ENCODE peak calls at places on chromosomes 13 and 19, in seven cellular contexts. M is sigmoid colon, C is mesothelial cell of epicardium, R is AG09319, P is heart right ventricle, H is esophagus squamous epithelium, L is hepatocyte. T is an unnamed sample.

GRCh38 chr19:45976180-45976579 is 2.5 kb upstream of the NOVA2 start:
- DNase-seq in M (no peak), H (no peak), R (no peak), P (no peak), L (no peak), C (no peak), T (no peak)

GRCh38 chr13:95643471-95643813 is 1.1 kb downstream of the DZIP1 start:
- DNase-seq in L (peak; percentile 16), R (no peak), M (no peak), P (no peak), C (no peak), H (no peak), T (no peak)

GRCh38 chr13:75480691-75481175 is 1.2 kb downstream of the TBC1D4 start:
- DNase-seq in M (peak; percentile 67), R (no peak), C (peak; percentile 33), L (peak; percentile 60), H (no peak), P (peak; percentile 59), T (peak; percentile 36)

GRCh38 chr19:33442706-33443105 is 69.2 kb downstream of the CEBPG start:
- DNase-seq in L (no peak), H (no peak), C (no peak), M (peak; percentile 54), P (no peak), R (no peak), T (no peak)

GRCh38 chr19:43620061-43621001 is 902 bp upstream of the ZNF428 start:
- DNase-seq in R (no peak), P (peak; percentile 87), C (no peak), M (no peak), L (no peak), H (no peak), T (no peak)

GRCh38 chr13:30363725-30364124 is 56.4 kb upstream of the KATNAL1 start:
- DNase-seq in M (no peak), R (no peak), L (no peak), C (no peak), P (no peak), H (no peak), T (no peak)

GRCh38 chr19:610801-611505 is 21.3 kb downstream of the HCN2 start:
- DNase-seq in R (no peak), P (peak; percentile 76), M (no peak), H (no peak), L (no peak), C (no peak), T (no peak)

GRCh38 chr13:79403113-79403512 is 2.9 kb downstream of the RBM26 start:
- DNase-seq in H (no peak), L (no peak), P (no peak), R (no peak), M (no peak), C (no peak), T (no peak)

GRCh38 chr19:679418-680286 is 3.5 kb downstream of the FSTL3 start:
- DNase-seq in R (peak; percentile 35), H (no peak), M (peak; percentile 93), P (peak; percentile 77), L (peak; percentile 93), C (peak; percentile 39), T (peak; percentile 45)

GRCh38 chr19:46107371-46107770 is 17.1 kb downstream of the IGFL3 start:
- DNase-seq in R (no peak), M (no peak), C (no peak), H (no peak), P (no peak), L (no peak), T (no peak)

GRCh38 chr13:104532131-104532530 is 1465.9 kb upstream of the SLC10A2 start:
- DNase-seq in L (no peak), P (no peak), H (no peak), C (no peak), R (no peak), M (no peak), T (no peak)

GRCh38 chr13:45301263-45301662 is 39.7 kb downstream of the TPT1 start:
- DNase-seq in P (no peak), R (no peak), L (no peak), H (no peak), M (no peak), C (no peak), T (no peak)

GRCh38 chr19:49976496-49976895 is 15.5 kb upstream of the SIGLEC11 start:
- DNase-seq in R (no peak), M (no peak), C (no peak), L (no peak), P (no peak), H (no peak), T (no peak)

GRCh38 chr13:99087954-99088491 is 110.2 kb upstream of the DOCK9 start:
- DNase-seq in H (no peak), P (no peak), M (no peak), L (peak; percentile 40), C (no peak), R (no peak), T (no peak)

GRCh38 chr13:35469781-35470380 is 6.6 kb downstream of the MAB21L1 start:
- DNase-seq in P (no peak), R (no peak), M (no peak), L (no peak), H (no peak), C (no peak), T (no peak)

DNA sequence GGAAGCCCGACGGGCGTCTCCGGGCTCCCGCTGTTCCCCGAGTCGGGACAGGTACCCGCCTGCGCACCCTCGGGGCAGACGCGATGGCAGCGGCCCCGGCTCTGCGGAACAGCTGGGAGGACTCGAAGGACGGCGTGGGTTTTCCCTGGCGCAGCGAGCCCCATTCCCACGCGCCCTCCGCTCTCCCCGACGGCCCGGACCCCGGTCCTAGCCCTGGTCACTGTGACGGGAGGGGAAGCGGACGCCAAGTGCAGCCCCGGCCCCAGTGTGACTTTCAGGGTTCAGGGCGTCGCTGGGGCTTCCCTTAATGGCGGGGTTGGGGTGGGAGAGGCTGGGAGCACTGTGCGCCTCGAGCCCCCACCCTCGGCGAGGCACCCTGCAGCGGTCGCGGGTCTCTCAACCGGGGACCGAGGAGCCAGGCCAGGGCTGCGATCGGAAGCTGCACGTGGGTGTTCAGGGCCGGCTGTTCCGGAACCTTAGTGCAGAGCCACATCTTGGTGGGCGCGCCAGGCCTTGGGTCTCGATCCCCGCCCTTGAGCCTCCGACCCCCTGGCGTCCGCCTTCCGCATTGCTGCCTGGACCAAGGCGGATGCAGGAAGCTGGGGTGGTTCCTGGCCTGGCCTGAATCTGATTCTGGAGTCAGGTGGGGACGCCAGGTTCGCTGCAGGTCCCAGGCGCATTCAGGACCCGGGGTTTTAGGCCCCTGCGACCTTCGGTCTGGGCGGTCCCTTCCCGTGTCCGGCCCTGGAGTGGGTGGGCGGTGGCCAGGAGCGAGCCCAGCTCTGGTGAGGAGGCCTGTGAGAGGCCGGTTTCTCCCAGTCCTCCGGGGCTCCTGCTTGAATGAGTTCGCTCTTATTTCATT is 3.5 kb downstream of the LGALS7B start:
- DNase-seq in H (no peak), R (no peak), M (peak; percentile 73), C (no peak), L (no peak), P (peak; percentile 67), T (peak; percentile 83)
- TF ChIP-seq CTCF in H (peak; percentile 51), R (peak; percentile 19), M (no peak), C (no peak), L (no peak), P (peak; percentile 44), T (peak; percentile 78)

GRCh38 chr19:29603308-29603707 is 2.8 kb upstream of the POP4 start:
- DNase-seq in L (no peak), H (no peak), P (no peak), C (no peak), M (peak; percentile 25), R (no peak), T (no peak)

GRCh38 chr19:29609636-29610035 is 3.6 kb downstream of the POP4 start:
- DNase-seq in C (no peak), H (no peak), L (no peak), R (no peak), M (peak; percentile 51), P (no peak), T (no peak)

GRCh38 chr19:29610213-29610573 is 4.1 kb downstream of the POP4 start:
- DNase-seq in L (no peak), C (no peak), H (no peak), P (no peak), R (no peak), M (no peak), T (no peak)

GRCh38 chr19:29606420-29606747 is 301 bp downstream of the POP4 start:
- DNase-seq in M (no peak), L (no peak), R (no peak), C (no peak), H (no peak), P (no peak), T (no peak)

DNA sequence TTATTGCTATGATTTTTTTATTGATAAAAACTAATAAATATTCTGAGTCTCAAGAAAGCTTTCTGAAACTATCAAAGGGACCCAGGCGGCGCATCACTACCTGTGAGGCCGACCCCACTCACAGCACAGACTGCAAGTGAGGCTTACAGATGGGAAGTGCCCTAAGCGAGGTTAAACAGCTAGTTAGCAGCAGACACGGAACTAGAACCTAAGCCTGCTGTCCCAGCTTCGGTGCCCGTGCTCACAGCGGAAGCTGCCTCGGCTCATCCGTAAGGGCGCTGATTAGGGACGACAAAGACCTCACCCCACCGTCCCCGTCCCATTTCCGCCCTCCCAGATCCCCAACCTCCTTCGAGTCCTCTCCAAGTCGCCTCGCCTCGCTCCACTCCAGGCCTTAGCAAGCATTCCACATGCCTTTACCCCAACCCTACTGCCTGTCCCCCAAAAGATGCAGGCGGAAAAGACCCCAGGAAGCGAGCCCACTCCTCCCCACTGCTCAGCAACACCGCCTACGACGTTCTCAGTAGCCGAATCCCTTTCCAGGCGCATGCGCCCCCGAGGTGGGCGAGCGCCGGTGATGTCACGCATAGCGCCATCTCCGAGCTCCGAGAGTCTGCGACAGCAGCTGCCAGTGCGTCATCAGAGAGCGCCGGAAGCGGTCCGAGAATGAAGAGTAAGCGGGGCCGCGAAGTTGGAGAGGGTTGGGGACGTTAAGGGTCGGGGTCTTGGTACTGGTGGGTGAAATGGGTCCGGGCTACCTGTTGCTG is at the start of gene POP4:
- DNase-seq in H (peak; percentile 86), M (peak; percentile 98), P (peak; percentile 98), C (peak; percentile 96), R (peak; percentile 83), L (peak; percentile 99), T (peak; percentile 97)
- TF ChIP-seq CTCF in H (peak; percentile 6), M (no peak), P (no peak), C (no peak), R (no peak), L (no peak), T (no peak)

DNA sequence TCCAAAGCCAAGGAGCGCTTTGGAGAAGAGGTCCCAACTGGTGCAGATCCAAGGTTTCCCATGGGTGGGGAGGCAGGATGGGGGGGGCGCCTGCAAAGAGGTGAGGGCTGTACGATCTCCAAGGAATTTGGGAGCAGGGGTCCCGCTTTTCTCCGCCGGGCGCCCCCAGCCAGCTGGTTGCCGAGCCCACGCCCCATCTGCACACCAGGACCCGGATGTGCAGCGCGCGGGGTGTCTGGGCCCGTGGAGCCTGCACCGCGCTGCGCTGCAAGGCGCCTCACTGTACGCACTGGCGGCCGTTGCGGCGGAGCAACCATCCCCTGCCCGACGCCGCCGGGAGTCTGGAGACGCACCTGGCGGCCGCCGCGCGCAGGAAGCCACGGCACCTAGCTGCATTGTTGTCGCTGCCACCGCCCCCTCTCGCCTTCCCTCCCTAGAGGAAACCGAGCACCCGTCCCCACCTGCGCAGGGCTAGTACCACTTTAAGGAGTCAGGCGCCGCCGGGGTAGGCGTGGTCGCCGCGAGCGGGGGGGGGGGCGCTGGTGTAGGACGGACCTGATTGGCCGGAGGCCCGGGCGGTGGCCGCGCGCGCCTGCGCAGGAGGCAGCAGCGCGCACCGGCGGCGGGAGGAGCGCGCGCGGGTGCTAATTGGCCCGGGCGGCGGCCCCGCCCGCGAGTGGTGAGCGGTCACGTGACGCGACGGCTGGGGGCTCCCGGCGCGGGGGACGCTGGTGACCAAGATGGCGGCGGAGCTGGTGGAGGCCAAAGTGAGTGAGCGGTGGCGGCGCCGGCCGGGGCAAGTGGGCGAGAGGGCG is at the start of gene PIAS4:
- DNase-seq in L (peak; percentile 100), C (peak; percentile 97), M (peak; percentile 97), P (peak; percentile 97), H (peak; percentile 82), R (peak; percentile 82), T (peak; percentile 96)
- TF ChIP-seq CTCF in L (no peak), C (no peak), M (no peak), P (no peak), H (no peak), R (no peak), T (no peak)

GRCh38 chr13:33262997-33263396 is 22.6 kb downstream of the STARD13 start:
- DNase-seq in C (no peak), M (no peak), P (no peak), L (no peak), H (no peak), R (no peak), T (no peak)
- TF ChIP-seq CTCF in C (no peak), M (no peak), P (no peak), L (no peak), H (no peak), R (peak; percentile 8), T (no peak)